ENCODE peak calls at places on chromosomes 1 and 21, in nine cellular contexts. One of them, this sample, is unnamed.

GRCh38 chr21:32190491-32191144 is 88.2 kb downstream of the MIS18A start:
- DNase-seq in NCI-H2107: no peak
- DNase-seq in foreskin keratinocyte: no peak
- DNase-seq in cardiac fibroblast: no peak
- DNase-seq in 8988T: no peak
- DNase-seq in activated naive CD4-positive, alpha-beta T cell treated with anti-CD3 and anti-CD28 coated beads for 36 hours: no peak
- DNase-seq in stimulated activated CD4-positive, alpha-beta T cell treated with anti-CD3 and anti-CD28 coated beads, Interleukin-2, amount 100 ng/mL, for 48 hours: no peak
- DNase-seq in activated CD8-positive, alpha-beta memory T cell treated with anti-CD3 and anti-CD28 coated beads, Interleukin-2, amount 10 ng/mL, durations not matched to agents 7 days and 5 days: no peak
- DNase-seq in heart left ventricle: no peak
- DNase-seq in this sample: no peak

GRCh38 chr1:93671090-93671743 is 10.4 kb downstream of the BCAR3 start:
- DNase-seq in NCI-H2107: no peak
- DNase-seq in activated CD8-positive, alpha-beta memory T cell treated with anti-CD3 and anti-CD28 coated beads, Interleukin-2, amount 10 ng/mL, durations not matched to agents 7 days and 5 days: no peak
- DNase-seq in heart left ventricle: no peak
- DNase-seq in 8988T: no peak
- DNase-seq in stimulated activated CD4-positive, alpha-beta T cell treated with anti-CD3 and anti-CD28 coated beads, Interleukin-2, amount 100 ng/mL, for 48 hours: no peak
- DNase-seq in activated naive CD4-positive, alpha-beta T cell treated with anti-CD3 and anti-CD28 coated beads for 36 hours: no peak
- DNase-seq in cardiac fibroblast: no peak
- DNase-seq in foreskin keratinocyte: no peak
- DNase-seq in this sample: no peak

GRCh38 chr1:53848025-53848424 is 9.9 kb upstream of the NDC1 start:
- DNase-seq in heart left ventricle: no peak
- DNase-seq in stimulated activated CD4-positive, alpha-beta T cell treated with anti-CD3 and anti-CD28 coated beads, Interleukin-2, amount 100 ng/mL, for 48 hours: no peak
- DNase-seq in activated naive CD4-positive, alpha-beta T cell treated with anti-CD3 and anti-CD28 coated beads for 36 hours: no peak
- DNase-seq in cardiac fibroblast: peak; percentile 3
- DNase-seq in 8988T: no peak
- DNase-seq in foreskin keratinocyte: no peak
- DNase-seq in NCI-H2107: no peak
- DNase-seq in activated CD8-positive, alpha-beta memory T cell treated with anti-CD3 and anti-CD28 coated beads, Interleukin-2, amount 10 ng/mL, durations not matched to agents 7 days and 5 days: no peak
- DNase-seq in this sample: no peak

GRCh38 chr1:14545422-14546025 is 53.0 kb upstream of the KAZN start:
- DNase-seq in activated naive CD4-positive, alpha-beta T cell treated with anti-CD3 and anti-CD28 coated beads for 36 hours: no peak
- DNase-seq in activated CD8-positive, alpha-beta memory T cell treated with anti-CD3 and anti-CD28 coated beads, Interleukin-2, amount 10 ng/mL, durations not matched to agents 7 days and 5 days: no peak
- DNase-seq in stimulated activated CD4-positive, alpha-beta T cell treated with anti-CD3 and anti-CD28 coated beads, Interleukin-2, amount 100 ng/mL, for 48 hours: no peak
- DNase-seq in 8988T: no peak
- DNase-seq in cardiac fibroblast: no peak
- DNase-seq in foreskin keratinocyte: no peak
- DNase-seq in NCI-H2107: no peak
- DNase-seq in heart left ventricle: no peak
- DNase-seq in this sample: no peak

GRCh38 chr1:39501666-39502065 is 10.2 kb downstream of the BMP8A start:
- DNase-seq in activated CD8-positive, alpha-beta memory T cell treated with anti-CD3 and anti-CD28 coated beads, Interleukin-2, amount 10 ng/mL, durations not matched to agents 7 days and 5 days: no peak
- DNase-seq in NCI-H2107: no peak
- DNase-seq in activated naive CD4-positive, alpha-beta T cell treated with anti-CD3 and anti-CD28 coated beads for 36 hours: no peak
- DNase-seq in 8988T: no peak
- DNase-seq in heart left ventricle: no peak
- DNase-seq in foreskin keratinocyte: peak; percentile 52
- DNase-seq in cardiac fibroblast: peak; percentile 85
- DNase-seq in stimulated activated CD4-positive, alpha-beta T cell treated with anti-CD3 and anti-CD28 coated beads, Interleukin-2, amount 100 ng/mL, for 48 hours: no peak
- DNase-seq in this sample: no peak

GRCh38 chr1:88731475-88731874 is 47.4 kb downstream of the PKN2 start:
- DNase-seq in activated naive CD4-positive, alpha-beta T cell treated with anti-CD3 and anti-CD28 coated beads for 36 hours: no peak
- DNase-seq in NCI-H2107: no peak
- DNase-seq in cardiac fibroblast: peak; percentile 90
- DNase-seq in 8988T: no peak
- DNase-seq in stimulated activated CD4-positive, alpha-beta T cell treated with anti-CD3 and anti-CD28 coated beads, Interleukin-2, amount 100 ng/mL, for 48 hours: no peak
- DNase-seq in heart left ventricle: no peak
- DNase-seq in activated CD8-positive, alpha-beta memory T cell treated with anti-CD3 and anti-CD28 coated beads, Interleukin-2, amount 10 ng/mL, durations not matched to agents 7 days and 5 days: no peak
- DNase-seq in foreskin keratinocyte: peak; percentile 51
- DNase-seq in this sample: no peak

GRCh38 chr1:43549921-43550597 is 19.4 kb downstream of the PTPRF start:
- DNase-seq in activated naive CD4-positive, alpha-beta T cell treated with anti-CD3 and anti-CD28 coated beads for 36 hours: no peak
- DNase-seq in stimulated activated CD4-positive, alpha-beta T cell treated with anti-CD3 and anti-CD28 coated beads, Interleukin-2, amount 100 ng/mL, for 48 hours: no peak
- DNase-seq in 8988T: no peak
- DNase-seq in NCI-H2107: peak; percentile 84
- DNase-seq in foreskin keratinocyte: peak; percentile 95
- DNase-seq in heart left ventricle: peak; percentile 32
- DNase-seq in cardiac fibroblast: no peak
- DNase-seq in activated CD8-positive, alpha-beta memory T cell treated with anti-CD3 and anti-CD28 coated beads, Interleukin-2, amount 10 ng/mL, durations not matched to agents 7 days and 5 days: no peak
- DNase-seq in this sample: no peak

GRCh38 chr1:83102630-83103071 is 896.3 kb downstream of the TTLL7 start:
- DNase-seq in activated CD8-positive, alpha-beta memory T cell treated with anti-CD3 and anti-CD28 coated beads, Interleukin-2, amount 10 ng/mL, durations not matched to agents 7 days and 5 days: no peak
- DNase-seq in stimulated activated CD4-positive, alpha-beta T cell treated with anti-CD3 and anti-CD28 coated beads, Interleukin-2, amount 100 ng/mL, for 48 hours: no peak
- DNase-seq in activated naive CD4-positive, alpha-beta T cell treated with anti-CD3 and anti-CD28 coated beads for 36 hours: no peak
- DNase-seq in cardiac fibroblast: no peak
- DNase-seq in heart left ventricle: no peak
- DNase-seq in 8988T: no peak
- DNase-seq in foreskin keratinocyte: no peak
- DNase-seq in NCI-H2107: peak; percentile 73
- DNase-seq in this sample: no peak

GRCh38 chr21:41482321-41482720 is 25.6 kb downstream of the TMPRSS2 start:
- DNase-seq in cardiac fibroblast: peak; percentile 24
- DNase-seq in stimulated activated CD4-positive, alpha-beta T cell treated with anti-CD3 and anti-CD28 coated beads, Interleukin-2, amount 100 ng/mL, for 48 hours: no peak
- DNase-seq in foreskin keratinocyte: peak; percentile 32
- DNase-seq in activated naive CD4-positive, alpha-beta T cell treated with anti-CD3 and anti-CD28 coated beads for 36 hours: no peak
- DNase-seq in 8988T: no peak
- DNase-seq in activated CD8-positive, alpha-beta memory T cell treated with anti-CD3 and anti-CD28 coated beads, Interleukin-2, amount 10 ng/mL, durations not matched to agents 7 days and 5 days: no peak
- DNase-seq in NCI-H2107: peak; percentile 34
- DNase-seq in heart left ventricle: no peak
- DNase-seq in this sample: no peak

GRCh38 chr1:43530483-43531452 is at the start of gene PTPRF:
- DNase-seq in activated naive CD4-positive, alpha-beta T cell treated with anti-CD3 and anti-CD28 coated beads for 36 hours: peak; percentile 22
- DNase-seq in cardiac fibroblast: peak; percentile 60
- DNase-seq in activated CD8-positive, alpha-beta memory T cell treated with anti-CD3 and anti-CD28 coated beads, Interleukin-2, amount 10 ng/mL, durations not matched to agents 7 days and 5 days: no peak
- DNase-seq in 8988T: peak; percentile 78
- DNase-seq in foreskin keratinocyte: no peak
- DNase-seq in heart left ventricle: peak; percentile 48
- DNase-seq in NCI-H2107: peak; percentile 20
- DNase-seq in stimulated activated CD4-positive, alpha-beta T cell treated with anti-CD3 and anti-CD28 coated beads, Interleukin-2, amount 100 ng/mL, for 48 hours: peak; percentile 27
- DNase-seq in this sample: no peak

This sample was measured in CMK.